ENCODE peak calls at places on chromosomes 12 and 14, in nine cellular contexts. L, A, W, O, G, D, F, N and Q are unnamed samples.

GRCh38 chr14:85301506-85301905 is 228.4 kb upstream of the FLRT2 start:
- DNase-seq in L (no peak), A (no peak), W (no peak), O (no peak), G (no peak), D (no peak), F (no peak), N (no peak), Q (no peak)

GRCh38 chr14:89013098-89013504 is 188.7 kb downstream of the TTC8 start:
- DNase-seq in L (no peak), A (no peak), W (peak; percentile 70), O (no peak), G (no peak), D (peak; percentile 79), F (no peak), N (no peak), Q (peak; percentile 11)

GRCh38 chr12:106551410-106551809 is 31.4 kb upstream of the RFX4 start:
- DNase-seq in L (no peak), A (no peak), W (no peak), O (no peak), G (no peak), D (no peak), F (no peak), N (no peak), Q (no peak)

GRCh38 chr14:100868621-100869370 is 34.7 kb downstream of the RTL1 start:
- DNase-seq in L (peak; percentile 33), A (peak; percentile 45), W (no peak), O (peak; percentile 48), G (no peak), D (peak; percentile 8), F (peak; percentile 33), N (no peak), Q (no peak)

GRCh38 chr12:12398026-12398859 is 41.4 kb downstream of the BORCS5 start:
- DNase-seq in L (no peak), A (no peak), W (peak; percentile 82), O (peak; percentile 83), G (peak; percentile 83), D (no peak), F (peak; percentile 80), N (peak; percentile 60), Q (no peak)

GRCh38 chr12:89825591-89826449 is 117.2 kb upstream of the ATP2B1 start:
- DNase-seq in L (no peak), A (no peak), W (no peak), O (no peak), G (no peak), D (no peak), F (no peak), N (no peak), Q (no peak)

GRCh38 chr14:92417759-92418158 is 94.8 kb downstream of the SLC24A4 start:
- DNase-seq in L (no peak), A (no peak), W (no peak), O (no peak), G (no peak), D (no peak), F (no peak), N (no peak), Q (peak; percentile 18)

GRCh38 chr12:86712425-86712843 is 456.2 kb upstream of the MGAT4C start:
- DNase-seq in L (no peak), A (no peak), W (peak; percentile 72), O (no peak), G (no peak), D (no peak), F (no peak), N (no peak), Q (no peak)

GRCh38 chr14:68789002-68789797 is 3.7 kb downstream of the ZFP36L1 start:
- DNase-seq in L (peak; percentile 82), A (peak; percentile 91), W (peak; percentile 85), O (peak; percentile 92), G (peak; percentile 84), D (peak; percentile 89), F (peak; percentile 95), N (peak; percentile 88), Q (peak; percentile 64)

GRCh38 chr12:121124402-121125109 is 8.1 kb upstream of the P2RX7 start:
- DNase-seq in L (no peak), A (no peak), W (peak; percentile 46), O (no peak), G (no peak), D (no peak), F (no peak), N (no peak), Q (peak; percentile 93)

GRCh38 chr14:94373708-94374107 is 14.7 kb downstream of the SERPINA1 start:
- DNase-seq in L (no peak), A (no peak), W (no peak), O (no peak), G (no peak), D (no peak), F (no peak), N (peak; percentile 65), Q (peak; percentile 99)

GRCh38 chr14:92366237-92366636 is 43.3 kb downstream of the SLC24A4 start:
- DNase-seq in L (no peak), A (no peak), W (no peak), O (no peak), G (no peak), D (no peak), F (no peak), N (no peak), Q (no peak)

GRCh38 chr12:118183711-118184110 is 47.8 kb downstream of the PEBP1 start:
- DNase-seq in L (no peak), A (no peak), W (no peak), O (no peak), G (no peak), D (no peak), F (no peak), N (no peak), Q (no peak)

GRCh38 chr12:19323768-19324167 is 115.5 kb upstream of the AEBP2 start:
- DNase-seq in L (no peak), A (no peak), W (peak; percentile 29), O (no peak), G (no peak), D (no peak), F (no peak), N (no peak), Q (no peak)

GRCh38 chr14:56357478-56357877 is 222.1 kb upstream of the TMEM260 start:
- DNase-seq in L (no peak), A (no peak), W (no peak), O (no peak), G (no peak), D (no peak), F (no peak), N (no peak), Q (no peak)

GRCh38 chr12:12008232-12008850 is 62.4 kb upstream of the BCL2L14 start:
- DNase-seq in L (no peak), A (no peak), W (no peak), O (no peak), G (no peak), D (no peak), F (no peak), N (no peak), Q (peak; percentile 16)

GRCh38 chr14:64891839-64892375 is 12.2 kb upstream of the SPTB start:
- DNase-seq in L (no peak), A (no peak), W (peak; percentile 81), O (no peak), G (no peak), D (no peak), F (no peak), N (no peak), Q (peak; percentile 77)

GRCh38 chr12:114440450-114441383 is 34.8 kb upstream of the TBX5 start:
- DNase-seq in L (no peak), A (no peak), W (no peak), O (no peak), G (no peak), D (no peak), F (no peak), N (no peak), Q (peak; percentile 42)
- H3K9me3 ChIP-seq in L (peaks cover 10% of the 10 kb centered on the region), A (peaks cover 5% of the 10 kb centered on the region), W (no peaks in the 10 kb centered on the region), O (no peaks in the 10 kb centered on the region), G (no peaks in the 10 kb centered on the region), D (no peaks in the 10 kb centered on the region), F (no peaks in the 10 kb centered on the region), N (no peaks in the 10 kb centered on the region), Q (no peaks in the 10 kb centered on the region)

DNA sequence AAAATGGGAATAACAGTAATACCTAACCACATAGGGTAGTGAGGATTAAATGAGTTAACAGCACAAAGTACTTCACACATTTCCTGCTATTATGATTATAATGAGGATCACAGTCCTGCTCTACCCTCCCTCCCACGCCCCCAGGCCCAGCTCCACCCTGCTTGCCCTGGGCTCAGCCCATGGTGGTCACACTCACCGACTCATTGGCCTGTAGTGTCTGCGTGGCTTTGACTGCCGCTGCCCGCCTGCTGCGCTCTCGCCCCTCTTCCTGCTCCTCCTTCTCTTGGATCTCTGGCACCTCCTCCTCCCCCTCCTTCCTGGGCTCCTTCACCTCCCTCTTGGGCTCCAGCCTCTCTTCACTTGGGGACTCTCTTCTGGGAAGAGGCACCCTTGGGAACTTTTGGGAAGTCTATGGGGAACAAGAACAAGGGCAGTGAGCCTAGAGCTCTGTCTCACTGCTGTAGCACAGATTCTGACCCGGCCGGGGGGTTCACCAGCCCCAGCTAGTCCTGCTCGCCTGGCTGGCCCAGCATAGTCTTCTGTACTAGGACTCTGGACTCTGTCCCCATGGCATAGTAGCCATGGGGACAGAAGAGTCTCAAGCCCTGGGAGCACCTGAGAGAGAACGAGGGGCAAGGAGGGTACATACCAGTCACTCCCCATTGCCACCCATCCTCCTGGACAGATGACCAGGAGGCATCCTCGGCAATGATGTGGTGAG is 7.1 kb upstream of the PNMA1 start:
- DNase-seq in L (no peak), A (no peak), W (no peak), O (peak; percentile 58), G (no peak), D (no peak), F (no peak), N (no peak), Q (no peak)
- H3K4me1 ChIP-seq in L (no peaks in the 10 kb centered on the region), A (peaks cover 34% of the 10 kb centered on the region), W (peaks cover 38% of the 10 kb centered on the region), O (no peaks in the 10 kb centered on the region), G (peaks cover 29% of the 10 kb centered on the region), D (no peaks in the 10 kb centered on the region), F (peaks cover 29% of the 10 kb centered on the region), N (peaks cover 43% of the 10 kb centered on the region), Q (peaks cover 7% of the 10 kb centered on the region)

DNA sequence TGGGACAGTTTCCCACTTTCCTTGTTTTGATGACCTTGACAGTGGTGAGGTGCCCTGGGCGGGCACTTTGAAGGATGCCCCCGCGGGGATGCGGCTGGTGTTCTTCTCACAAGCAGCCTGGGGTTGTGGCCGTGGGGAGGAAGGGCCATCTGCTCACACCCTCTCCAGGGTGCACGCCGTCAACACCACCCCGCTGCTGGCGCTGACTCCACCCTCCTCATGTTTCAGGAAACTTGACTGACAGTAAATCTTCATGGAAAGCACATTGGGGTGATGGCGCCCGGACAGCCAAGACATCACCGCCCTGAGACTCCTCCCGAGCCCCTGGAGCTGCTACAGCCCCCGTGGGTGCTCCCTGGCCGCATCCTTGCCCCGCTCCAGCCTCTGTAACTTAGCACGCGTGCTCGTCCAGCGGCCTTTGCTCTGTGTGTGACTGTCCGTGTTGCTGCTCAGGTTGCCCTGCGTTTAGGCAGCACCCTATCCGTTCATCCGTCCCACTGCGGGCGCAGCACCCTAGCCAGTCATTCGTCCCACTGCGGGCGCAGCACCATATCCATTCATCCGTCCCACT is 150.2 kb upstream of the C14orf180 start:
- DNase-seq in L (peak; percentile 44), A (peak; percentile 57), W (no peak), O (no peak), G (no peak), D (no peak), F (peak; percentile 65), N (no peak), Q (no peak)
- TF ChIP-seq CTCF in L (no peak), A (no peak), W (no peak), O (no peak), G (no peak), D (no peak), F (no peak), N (no peak), Q (no peak)

DNA sequence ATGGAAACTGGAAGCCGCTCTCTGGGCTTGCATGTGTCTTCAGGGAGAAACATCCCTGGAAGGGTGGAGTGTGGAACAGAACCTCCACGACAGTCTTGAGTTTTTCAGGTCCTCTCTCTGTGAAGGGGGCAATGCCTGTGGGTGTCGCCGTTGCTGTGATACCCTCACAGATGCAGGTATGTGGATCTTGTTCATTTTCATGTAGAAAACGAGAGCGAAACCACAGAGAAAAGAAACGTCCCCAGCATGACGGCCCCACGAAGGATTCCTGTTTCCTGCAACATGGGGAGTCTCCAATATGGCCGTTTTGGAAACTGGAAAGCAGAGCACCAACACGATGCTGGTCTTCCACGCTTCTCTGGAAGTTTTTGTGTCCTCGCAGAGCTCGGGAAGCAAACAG is 187.9 kb downstream of the ALG10 start:
- DNase-seq in L (no peak), A (no peak), W (no peak), O (no peak), G (no peak), D (no peak), F (no peak), N (no peak), Q (no peak)
- H3K9me3 ChIP-seq in L (no peaks in the 10 kb centered on the region), A (no peaks in the 10 kb centered on the region), W (no peaks in the 10 kb centered on the region), O (no peaks in the 10 kb centered on the region), G (no peaks in the 10 kb centered on the region), D (peaks cover 47% of the 10 kb centered on the region), F (no peaks in the 10 kb centered on the region), N (no peaks in the 10 kb centered on the region), Q (no peaks in the 10 kb centered on the region)